ENCODE peak calls at places on chromosomes 3 and 15, in nine cellular contexts. Z is neuronal stem cell, L is kidney, B is PC-3, P is mesendoderm, M is neural progenitor cell, O is H9, U is IMR-90, F is SK-N-SH. Q is an unnamed sample.

GRCh38 chr3:69494091-69494659 is 108.3 kb upstream of the FRMD4B start:
- DNase-seq in Z (no peak), L (no peak), B (no peak), P (no peak), M (no peak), O (no peak), U (no peak), F (no peak), Q (no peak)

GRCh38 chr15:74428442-74428787 is 5.3 kb downstream of the SEMA7A start:
- DNase-seq in Z (no peak), L (no peak), B (no peak), P (no peak), M (no peak), O (no peak), U (no peak), F (no peak), Q (no peak)

GRCh38 chr3:187742351-187743171 is 2.7 kb downstream of the BCL6 start:
- DNase-seq in Z (no peak), L (no peak), B (peak; percentile 70), P (no peak), M (no peak), O (no peak), U (peak; percentile 45), F (no peak), Q (no peak)

GRCh38 chr3:9600597-9600996 is 47.0 kb upstream of the LHFPL4 start:
- DNase-seq in Z (no peak), L (peak; percentile 76), B (no peak), P (no peak), M (no peak), O (no peak), U (no peak), F (peak; percentile 73), Q (no peak)

GRCh38 chr3:14428087-14429067 is 26.0 kb downstream of the SLC6A6 start:
- DNase-seq in Z (no peak), L (no peak), B (no peak), P (no peak), M (no peak), O (no peak), U (no peak), F (no peak), Q (no peak)

GRCh38 chr15:40343512-40343911 is 2.8 kb upstream of the CCDC9B start:
- DNase-seq in Z (no peak), L (peak; percentile 68), B (peak; percentile 97), P (no peak), M (no peak), O (no peak), U (peak; percentile 98), F (no peak), Q (no peak)

GRCh38 chr3:69326821-69327433 is 59.0 kb downstream of the FRMD4B start:
- DNase-seq in Z (no peak), L (no peak), B (no peak), P (no peak), M (no peak), O (no peak), U (no peak), F (no peak), Q (no peak)

GRCh38 chr3:13494463-13495350 is 14.6 kb downstream of the HDAC11 start:
- DNase-seq in Z (peak; percentile 21), L (peak; percentile 46), B (no peak), P (peak; percentile 48), M (peak; percentile 60), O (no peak), U (peak; percentile 21), F (peak; percentile 54), Q (no peak)

GRCh38 chr15:82312611-82313349 is 36.5 kb downstream of the GOLGA6L10 start:
- DNase-seq in Z (no peak), L (no peak), B (no peak), P (no peak), M (no peak), O (peak; percentile 32), U (peak; percentile 37), F (no peak), Q (no peak)

GRCh38 chr15:98650871-98651481 is 2.6 kb downstream of the IGF1R start:
- DNase-seq in Z (no peak), L (peak; percentile 67), B (peak; percentile 14), P (peak; percentile 63), M (peak; percentile 48), O (no peak), U (peak; percentile 49), F (no peak), Q (no peak)

GRCh38 chr15:77650285-77650684 is 17.6 kb upstream of the LINGO1 start:
- DNase-seq in Z (peak; percentile 49), L (no peak), B (no peak), P (peak; percentile 87), M (peak; percentile 85), O (peak; percentile 84), U (no peak), F (peak; percentile 70), Q (no peak)

GRCh38 chr3:129684270-129684669 is 77.8 kb upstream of the PLXND1 start:
- DNase-seq in Z (no peak), L (no peak), B (no peak), P (no peak), M (no peak), O (no peak), U (no peak), F (no peak), Q (no peak)

GRCh38 chr15:41648770-41649169 is 11.4 kb upstream of the MGA start:
- DNase-seq in Z (no peak), L (no peak), B (no peak), P (no peak), M (no peak), O (no peak), U (peak; percentile 84), F (no peak), Q (no peak)

GRCh38 chr15:40930430-40931299 is 1.5 kb downstream of the DLL4 start:
- DNase-seq in Z (no peak), L (peak; percentile 82), B (peak; percentile 73), P (peak; percentile 75), M (peak; percentile 87), O (peak; percentile 88), U (peak; percentile 51), F (peak; percentile 86), Q (no peak)

GRCh38 chr15:48059786-48060185 is 61.0 kb upstream of the SLC24A5 start:
- DNase-seq in Z (no peak), L (peak; percentile 76), B (no peak), P (no peak), M (no peak), O (no peak), U (peak; percentile 14), F (no peak), Q (no peak)

GRCh38 chr3:52233108-52233591 is 5.8 kb downstream of the TWF2 start:
- DNase-seq in Z (no peak), L (no peak), B (no peak), P (no peak), M (no peak), O (no peak), U (no peak), F (no peak), Q (no peak)
- H3K9ac ChIP-seq in Z (no peak overlapping the region), L (no peak overlapping the region), B (no peak overlapping the region), P (peak overlapping the region; percentile 17), M (no peak overlapping the region), O (no peak overlapping the region), U (no peak overlapping the region), F (no peak overlapping the region), Q (peak overlapping the region; percentile 54)

GRCh38 chr3:77247063-77247462 is 207.2 kb downstream of the ROBO2 start:
- DNase-seq in Z (no peak), L (no peak), B (no peak), P (no peak), M (no peak), O (no peak), U (peak; percentile 24), F (no peak), Q (no peak)
- H3K9ac ChIP-seq in Z (no peak overlapping the region), L (no peak overlapping the region), B (no peak overlapping the region), P (no peak overlapping the region), M (no peak overlapping the region), O (no peak overlapping the region), U (no peak overlapping the region), F (no peak overlapping the region), Q (no peak overlapping the region)

DNA sequence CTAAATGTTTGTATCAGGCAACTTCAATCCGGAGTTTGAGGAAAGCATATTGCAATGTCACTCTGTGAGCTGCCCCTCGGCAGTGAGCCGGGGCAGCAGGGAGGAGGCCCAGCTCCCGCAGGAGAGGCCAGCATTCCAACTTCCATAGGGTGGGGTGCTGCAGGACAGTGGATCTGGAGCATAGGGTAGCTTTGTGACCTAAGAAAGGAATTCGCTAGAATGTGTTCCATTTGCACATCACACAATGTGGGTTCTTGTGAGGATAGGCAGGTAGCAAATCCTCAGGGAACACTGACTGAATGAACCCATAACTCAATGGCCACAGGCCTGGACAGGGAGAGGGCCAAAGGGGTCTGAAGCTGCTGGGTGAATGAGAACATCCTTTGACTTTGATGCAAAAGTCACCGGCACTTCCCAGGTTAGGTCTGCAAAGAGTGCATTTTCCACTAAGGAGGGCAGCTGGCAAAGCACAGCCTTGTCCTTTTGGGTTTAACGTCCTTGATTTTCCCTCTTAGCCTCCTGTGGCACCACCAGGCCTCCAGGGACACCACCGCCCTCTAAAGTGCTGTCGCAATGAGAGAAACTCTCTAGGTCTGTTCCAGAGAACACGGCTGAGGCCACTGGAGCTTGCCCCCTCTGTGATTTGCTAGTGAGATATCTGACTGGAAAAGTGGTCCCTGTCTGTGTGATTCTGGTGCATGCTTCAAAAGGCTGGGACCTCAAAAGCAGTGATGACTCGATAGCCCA is 36.2 kb downstream of the GABRB3 start:
- DNase-seq in Z (no peak), L (no peak), B (no peak), P (peak; percentile 81), M (no peak), O (no peak), U (no peak), F (no peak), Q (no peak)
- H3K9ac ChIP-seq in Z (no peak overlapping the region), L (no peak overlapping the region), B (no peak overlapping the region), P (peak overlapping the region; percentile 22), M (no peak overlapping the region), O (no peak overlapping the region), U (no peak overlapping the region), F (no peak overlapping the region), Q (no peak overlapping the region)

GRCh38 chr3:152656207-152657001 is 178.5 kb upstream of the P2RY1 start:
- DNase-seq in Z (peak; percentile 24), L (no peak), B (no peak), P (peak; percentile 90), M (peak; percentile 45), O (no peak), U (no peak), F (peak; percentile 16), Q (peak; percentile 27)
- H3K9ac ChIP-seq in Z (no peak overlapping the region), L (no peak overlapping the region), B (no peak overlapping the region), P (no peak overlapping the region), M (no peak overlapping the region), O (no peak overlapping the region), U (no peak overlapping the region), F (no peak overlapping the region), Q (peak overlapping the region; percentile 33)

GRCh38 chr3:58494107-58494506 is 2.2 kb downstream of the KCTD6 start:
- DNase-seq in Z (no peak), L (no peak), B (no peak), P (no peak), M (no peak), O (no peak), U (no peak), F (no peak), Q (no peak)
- H3K9ac ChIP-seq in Z (no peak overlapping the region), L (no peak overlapping the region), B (no peak overlapping the region), P (peak overlapping the region; percentile 91), M (no peak overlapping the region), O (no peak overlapping the region), U (no peak overlapping the region), F (peak overlapping the region; percentile 74), Q (peak overlapping the region; percentile 23)

GRCh38 chr3:170643831-170644230 is 58.0 kb upstream of the SLC7A14 start:
- DNase-seq in Z (no peak), L (no peak), B (no peak), P (no peak), M (no peak), O (no peak), U (no peak), F (peak; percentile 14), Q (no peak)
- H3K9ac ChIP-seq in Z (no peak overlapping the region), L (no peak overlapping the region), B (no peak overlapping the region), P (no peak overlapping the region), M (no peak overlapping the region), O (no peak overlapping the region), U (no peak overlapping the region), F (no peak overlapping the region), Q (no peak overlapping the region)

Q was measured in NT2/D1.